ENCODE peak calls at places on chromosomes 13 and 19, in eight cellular contexts. U is H1, X is suprapubic skin, D is heart left ventricle, V is ovary, I is sigmoid colon, C is uterus, W is tibial nerve. Q is an unnamed sample.

GRCh38 chr19:56088454-56089215 is 32.5 kb downstream of the ZNF787 start:
- DNase-seq in U (no peak), X (no peak), D (no peak), V (no peak), I (no peak), C (no peak), W (no peak), Q (no peak)

GRCh38 chr13:48560657-48561337 is 27.9 kb upstream of the RCBTB2 start:
- DNase-seq in U (no peak), X (no peak), D (no peak), V (no peak), I (no peak), C (no peak), W (no peak), Q (no peak)

GRCh38 chr13:108266316-108266936 is 3.1 kb upstream of the TNFSF13B start:
- DNase-seq in U (no peak), X (no peak), D (no peak), V (no peak), I (no peak), C (no peak), W (no peak), Q (no peak)

GRCh38 chr19:55563261-55563690 is 17.4 kb downstream of the ZNF579 start:
- DNase-seq in U (no peak), X (no peak), D (peak), V (no peak), I (no peak), C (peak), W (no peak), Q (no peak)

GRCh38 chr13:43918636-43919035 is 38.9 kb downstream of the LACC1 start:
- DNase-seq in U (no peak), X (no peak), D (no peak), V (no peak), I (no peak), C (no peak), W (no peak), Q (no peak)

GRCh38 chr13:59319276-59319675 is 844.5 kb downstream of the DIAPH3 start:
- DNase-seq in U (no peak), X (no peak), D (no peak), V (no peak), I (no peak), C (no peak), W (no peak), Q (no peak)

GRCh38 chr19:21487969-21488368 is 17.4 kb upstream of the ZNF429 start:
- DNase-seq in U (no peak), X (no peak), D (no peak), V (no peak), I (no peak), C (no peak), W (no peak), Q (no peak)

GRCh38 chr13:52405767-52406494 is at the start of gene THSD1:
- DNase-seq in U (no peak), X (peak), D (peak), V (peak), I (peak), C (peak), W (peak), Q (peak)

GRCh38 chr19:54616840-54617560 is 13.3 kb upstream of the LILRB1 start:
- DNase-seq in U (no peak), X (no peak), D (no peak), V (no peak), I (no peak), C (no peak), W (no peak), Q (no peak)

GRCh38 chr13:19680751-19681150 is 47.3 kb downstream of the MPHOSPH8 start:
- DNase-seq in U (no peak), X (no peak), D (no peak), V (no peak), I (no peak), C (no peak), W (no peak), Q (no peak)

GRCh38 chr19:3501780-3502179 is 1.3 kb upstream of the DOHH start:
- DNase-seq in U (no peak), X (no peak), D (no peak), V (no peak), I (no peak), C (no peak), W (no peak), Q (no peak)

GRCh38 chr19:3503036-3503572 is 2.6 kb upstream of the DOHH start:
- DNase-seq in U (no peak), X (no peak), D (no peak), V (no peak), I (no peak), C (no peak), W (no peak), Q (no peak)

GRCh38 chr19:3499738-3500428 is 591 bp downstream of the DOHH start:
- DNase-seq in U (no peak), X (no peak), D (no peak), V (no peak), I (no peak), C (no peak), W (no peak), Q (no peak)

GRCh38 chr19:3497757-3498515 is 2.5 kb downstream of the DOHH start:
- DNase-seq in U (no peak), X (no peak), D (no peak), V (no peak), I (no peak), C (no peak), W (no peak), Q (no peak)

DNA sequence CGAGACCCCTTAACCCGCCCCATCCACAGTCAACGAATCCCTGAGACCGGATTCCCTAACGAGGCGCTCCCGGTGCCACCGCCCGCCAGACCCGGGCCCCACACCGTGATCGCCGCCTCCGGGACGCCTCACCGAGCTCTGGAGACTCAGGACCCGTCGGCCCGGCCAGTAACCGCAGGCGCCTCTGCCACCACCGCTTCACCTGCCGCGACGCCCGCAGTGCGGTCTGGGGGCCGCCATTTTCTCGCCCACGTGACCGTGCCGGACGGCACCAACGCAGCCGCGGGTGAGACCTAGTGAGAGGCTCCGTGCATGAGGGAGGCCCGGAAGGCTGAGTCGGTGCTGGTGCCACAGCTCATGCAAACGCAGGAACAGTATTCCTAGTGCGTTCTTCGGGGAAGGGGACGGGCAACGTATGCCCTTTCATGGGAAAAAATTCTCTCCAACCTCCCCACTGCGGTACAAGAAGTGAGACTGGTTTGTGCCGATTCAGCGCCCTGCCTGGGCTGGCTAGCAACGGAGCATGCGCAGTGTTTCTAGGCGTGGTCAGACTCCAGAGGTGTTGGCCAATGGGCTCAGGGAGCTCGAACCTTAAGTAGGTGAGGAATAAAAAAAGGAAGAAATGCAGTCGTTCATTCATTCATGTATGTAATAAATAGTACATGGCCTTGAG is at the start of gene DOHH:
- DNase-seq in U (peak), X (peak), D (peak), V (peak), I (peak), C (peak), W (peak), Q (peak)
- TF ChIP-seq POLR2A in U (peak), X (no peak), D (no peak), V (peak), I (no peak), C (peak), W (no peak), Q (peak)

GRCh38 chr13:100833427-100833826 is 158.8 kb upstream of the TMTC4 start:
- DNase-seq in U (no peak), X (no peak), D (no peak), V (no peak), I (no peak), C (no peak), W (no peak), Q (no peak)

GRCh38 chr13:100827489-100828000 is 152.9 kb upstream of the TMTC4 start:
- DNase-seq in U (no peak), X (no peak), D (no peak), V (no peak), I (no peak), C (no peak), W (no peak), Q (no peak)

GRCh38 chr13:100825551-100825950 is 151.0 kb upstream of the TMTC4 start:
- DNase-seq in U (no peak), X (no peak), D (no peak), V (no peak), I (no peak), C (no peak), W (no peak), Q (no peak)

GRCh38 chr13:100826441-100826840 is 151.8 kb upstream of the TMTC4 start:
- DNase-seq in U (no peak), X (no peak), D (no peak), V (no peak), I (no peak), C (no peak), W (no peak), Q (no peak)

GRCh38 chr13:100828226-100828625 is 153.6 kb upstream of the TMTC4 start:
- DNase-seq in U (peak), X (no peak), D (no peak), V (no peak), I (no peak), C (no peak), W (no peak), Q (no peak)
- H3K27ac ChIP-seq in U (no peak), X (no peak), D (no peak), V (no peak), I (no peak), C (no peak), W (no peak), Q (no peak)

GRCh38 chr19:49820125-49820524 is 2.0 kb downstream of the MED25 start:
- DNase-seq in U (no peak), X (no peak), D (no peak), V (no peak), I (no peak), C (no peak), W (no peak), Q (no peak)

GRCh38 chr19:49814010-49814409 is 918 bp upstream of the FUZ start:
- DNase-seq in U (no peak), X (no peak), D (no peak), V (no peak), I (no peak), C (no peak), W (no peak), Q (no peak)

GRCh38 chr19:49816616-49817015 is 1.5 kb upstream of the MED25 start:
- DNase-seq in U (no peak), X (no peak), D (no peak), V (no peak), I (no peak), C (no peak), W (no peak), Q (no peak)

GRCh38 chr19:49818691-49819331 is 722 bp downstream of the MED25 start:
- DNase-seq in U (no peak), X (no peak), D (no peak), V (no peak), I (no peak), C (no peak), W (no peak), Q (peak)

DNA sequence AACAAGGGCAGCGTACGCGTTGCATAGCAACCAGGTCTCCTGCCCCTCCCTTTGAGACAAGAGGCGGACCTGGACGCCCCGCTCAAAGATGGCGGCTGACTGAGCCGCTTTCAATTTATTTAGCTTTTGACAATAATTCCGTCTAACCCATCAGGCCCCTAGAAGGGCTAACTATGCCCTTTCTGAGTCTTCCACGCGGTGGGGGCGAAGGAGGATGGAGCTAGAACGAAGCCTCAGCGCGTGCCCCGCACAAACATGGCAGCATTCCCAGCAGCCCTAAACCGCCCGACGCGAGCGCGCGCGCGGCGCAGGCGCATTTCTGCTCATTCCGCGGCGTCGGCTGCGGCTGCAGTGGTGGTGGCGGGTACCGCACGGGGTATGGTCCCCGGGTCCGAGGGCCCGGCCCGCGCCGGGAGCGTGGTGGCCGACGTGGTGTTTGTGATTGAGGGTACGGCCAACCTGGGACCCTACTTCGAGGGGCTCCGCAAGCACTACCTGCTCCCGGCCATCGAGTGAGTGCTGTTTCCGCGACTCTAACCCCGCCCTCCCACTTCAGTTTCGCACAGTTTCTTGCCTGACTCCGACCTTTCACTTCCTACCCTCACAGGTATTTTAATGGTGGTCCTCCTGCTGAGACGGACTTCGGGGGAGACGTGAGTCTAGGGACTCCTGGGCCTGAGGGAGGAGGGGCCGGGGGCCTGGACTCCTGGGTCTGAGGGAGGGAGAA is at the start of gene MED25:
- DNase-seq in U (no peak), X (peak), D (peak), V (peak), I (peak), C (peak), W (peak), Q (peak)
- TF ChIP-seq CTCF in U (no peak), X (peak), D (no peak), V (no peak), I (peak), C (peak), W (peak), Q (peak)

DNA sequence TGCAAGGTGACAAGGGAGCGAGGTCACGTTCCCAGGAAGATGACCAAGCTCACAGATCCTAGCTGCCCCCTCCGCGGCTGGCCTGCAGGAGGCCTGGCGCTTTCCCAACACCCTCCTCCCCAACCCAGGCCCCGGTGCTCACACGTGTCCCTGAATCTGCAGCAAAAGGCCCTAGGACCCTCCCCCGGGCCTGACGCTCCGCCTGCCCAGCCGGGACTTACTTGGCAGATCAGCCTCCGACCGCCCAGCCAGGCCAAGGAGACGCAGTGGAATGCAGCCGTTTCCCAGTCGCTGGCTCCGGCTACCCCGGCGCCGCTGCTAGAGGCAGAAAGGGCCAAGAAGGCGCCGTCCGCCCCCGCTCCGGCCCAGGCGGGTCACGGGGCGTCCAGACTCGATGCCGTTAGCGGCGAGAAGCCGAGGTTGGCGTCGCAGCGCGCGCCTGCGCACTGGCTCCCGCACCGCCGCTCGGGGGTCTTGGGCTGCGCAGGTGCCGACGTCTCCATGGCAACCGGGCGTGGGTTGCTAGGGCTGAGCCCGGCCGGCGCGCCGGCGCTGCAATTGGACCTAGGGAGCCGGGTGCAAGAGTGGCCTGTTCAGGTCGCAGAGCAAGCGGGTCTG is at the start of gene PNMA8A:
- DNase-seq in U (peak), X (peak), D (peak), V (peak), I (peak), C (peak), W (no peak), Q (no peak)
- TF ChIP-seq POLR2A in U (peak), X (no peak), D (no peak), V (peak), I (no peak), C (peak), W (no peak), Q (no peak)